ENCODE peak calls at places on chromosomes 4 and X, in six cellular contexts. Z is EL; P is immature natural killer cell; X is activated CD4-positive, CD25-positive, alpha-beta regulatory T cell treated with anti-CD3 and anti-CD28 coated beads, Interleukin-2, amount 50 U/mL, for 72 hours; Q is GM23248; U is M059J. O is an unnamed sample.

GRCh38 chr4:140149851-140150635 is 3.9 kb downstream of the MAML3 start:
- DNase-seq in Z (peak), P (peak), X (peak), Q (peak), U (peak), O (no peak)

GRCh38 chrX:154368630-154369452 is 5.6 kb downstream of the FLNA start:
- DNase-seq in Z (peak), P (peak), X (peak), Q (peak), U (peak), O (peak)

GRCh38 chr4:100450449-100450848 is 67.4 kb downstream of the EMCN start:
- DNase-seq in Z (peak), P (no peak), X (no peak), Q (peak), U (no peak), O (no peak)

GRCh38 chrX:130085551-130085986 is 24.7 kb downstream of the ELF4 start:
- DNase-seq in Z (peak), P (no peak), X (no peak), Q (peak), U (no peak), O (no peak)

GRCh38 chr4:65502151-65502691 is 168.1 kb downstream of the EPHA5 start:
- DNase-seq in Z (peak), P (no peak), X (no peak), Q (peak), U (peak), O (peak)

GRCh38 chrX:1597345-1598020 is 6.1 kb downstream of the AKAP17A start:
- DNase-seq in Z (no peak), P (no peak), X (peak), Q (no peak), U (no peak), O (no peak)

GRCh38 chrX:23662187-23662586 is 5.1 kb upstream of the PRDX4 start:
- DNase-seq in Z (peak), P (peak), X (no peak), Q (no peak), U (no peak), O (no peak)

GRCh38 chr4:77095101-77095826 is 19.5 kb upstream of the CCNI start:
- DNase-seq in Z (peak), P (peak), X (peak), Q (peak), U (peak), O (no peak)

GRCh38 chr4:110287130-110287529 is 88.7 kb upstream of the ELOVL6 start:
- DNase-seq in Z (peak), P (no peak), X (no peak), Q (peak), U (peak), O (peak)

GRCh38 chrX:12013220-12013619 is 125.1 kb upstream of the FRMPD4 start:
- DNase-seq in Z (peak), P (no peak), X (no peak), Q (peak), U (peak), O (peak)

GRCh38 chrX:130125090-130125489 is 14.8 kb upstream of the ELF4 start:
- DNase-seq in Z (no peak), P (no peak), X (no peak), Q (peak), U (no peak), O (no peak)

GRCh38 chrX:53223068-53223693 is 1.8 kb downstream of the KDM5C start:
- DNase-seq in Z (no peak), P (no peak), X (no peak), Q (peak), U (peak), O (no peak)

GRCh38 chrX:116749943-116750342 is 287.2 kb upstream of the CT83 start:
- DNase-seq in Z (peak), P (no peak), X (no peak), Q (no peak), U (peak), O (no peak)

GRCh38 chr4:13645075-13645474 is 17.6 kb upstream of the BOD1L1 start:
- DNase-seq in Z (no peak), P (no peak), X (no peak), Q (no peak), U (no peak), O (no peak)

GRCh38 chrX:312621-313331 is 5.8 kb downstream of the GTPBP6 start:
- DNase-seq in Z (no peak), P (no peak), X (no peak), Q (no peak), U (no peak), O (no peak)

GRCh38 chr4:55819634-55820033 is at the start of gene EXOC1L:
- DNase-seq in Z (peak), P (peak), X (no peak), Q (peak), U (peak), O (peak)

GRCh38 chrX:7444967-7445366 is 297.0 kb upstream of the PUDP start:
- DNase-seq in Z (peak), P (no peak), X (no peak), Q (no peak), U (peak), O (no peak)

GRCh38 chr4:24794111-24794860 is 1.1 kb upstream of the SOD3 start:
- DNase-seq in Z (peak), P (no peak), X (no peak), Q (peak), U (peak), O (no peak)

GRCh38 chrX:49258749-49259124 is 5.8 kb downstream of the FOXP3 start:
- DNase-seq in Z (no peak), P (no peak), X (no peak), Q (no peak), U (no peak), O (no peak)

GRCh38 chr4:52751349-52751911 is at the start of gene ERVMER34-1:
- DNase-seq in Z (peak), P (no peak), X (no peak), Q (peak), U (no peak), O (no peak)

GRCh38 chr4:71445819-71446218 is 107.0 kb downstream of the SLC4A4 start:
- DNase-seq in Z (no peak), P (no peak), X (no peak), Q (no peak), U (no peak), O (no peak)

GRCh38 chr4:8012517-8012916 is 72.9 kb upstream of the AFAP1 start:
- DNase-seq in Z (no peak), P (no peak), X (no peak), Q (no peak), U (no peak), O (no peak)

GRCh38 chr4:138673053-138673452 is 342.5 kb upstream of the NOCT start:
- DNase-seq in Z (no peak), P (no peak), X (no peak), Q (no peak), U (no peak), O (no peak)

GRCh38 chrX:56618250-56618649 is 54.8 kb downstream of the UBQLN2 start:
- DNase-seq in Z (no peak), P (no peak), X (no peak), Q (no peak), U (no peak), O (no peak)

GRCh38 chrX:14883826-14884225 is 10.6 kb downstream of the MOSPD2 start:
- DNase-seq in Z (no peak), P (no peak), X (no peak), Q (no peak), U (no peak), O (no peak)

GRCh38 chr4:66376921-66377320 is 706.6 kb upstream of the EPHA5 start:
- DNase-seq in Z (no peak), P (no peak), X (no peak), Q (no peak), U (no peak), O (no peak)

GRCh38 chrX:103608305-103608963 is 671 bp downstream of the TCEAL3 start:
- DNase-seq in Z (no peak), P (no peak), X (no peak), Q (peak), U (no peak), O (no peak)

GRCh38 chr4:55706526-55706925 is 70.4 kb upstream of the NMU start:
- DNase-seq in Z (peak), P (no peak), X (no peak), Q (no peak), U (no peak), O (no peak)

O was measured in astrocyte of the cerebellum.